ENCODE peak calls at places on chromosomes 6 and 20, in six cellular contexts. D is activated CD8-positive, alpha-beta memory T cell treated with anti-CD3 and anti-CD28 coated beads, Interleukin-2, amount 10 ng/mL, durations not matched to agents 7 days and 5 days; F is GM12865; T is EL; J is neural crest cell; W is amniotic stem cell. Y is an unnamed sample.

GRCh38 chr6:133769463-133769862 is 119.5 kb upstream of the TCF21 start:
- DNase-seq in W (no peak), D (no peak), T (peak; percentile 58), J (no peak), F (no peak), Y (no peak)

GRCh38 chr20:20803011-20803410 is 90.6 kb upstream of the RALGAPA2 start:
- DNase-seq in J (no peak), T (no peak), F (no peak), W (no peak), D (no peak), Y (no peak)

GRCh38 chr6:29708432-29709177 is 14.6 kb upstream of the HLA-F start:
- DNase-seq in T (no peak), W (no peak), J (no peak), F (peak; percentile 78), D (peak; percentile 92), Y (no peak)

GRCh38 chr6:7636151-7636550 is 46.2 kb downstream of the SNRNP48 start:
- DNase-seq in D (no peak), W (no peak), F (no peak), T (peak; percentile 10), J (no peak), Y (no peak)

GRCh38 chr6:63573140-63573898 is 1.0 kb downstream of the LOC128125822 start:
- DNase-seq in J (peak; percentile 46), T (peak; percentile 61), W (peak; percentile 75), D (peak; percentile 83), F (peak; percentile 93), Y (peak; percentile 79)

GRCh38 chr20:38392356-38392755 is 42.8 kb downstream of the SNHG17 start:
- DNase-seq in T (no peak), D (no peak), W (no peak), F (no peak), J (no peak), Y (no peak)

GRCh38 chr6:52337633-52338290 is 24.2 kb upstream of the PAQR8 start:
- DNase-seq in J (no peak), W (no peak), T (no peak), D (no peak), F (peak; percentile 61), Y (no peak)

GRCh38 chr6:86888311-86888710 is 49.0 kb upstream of the HTR1E start:
- DNase-seq in D (no peak), F (no peak), J (no peak), T (no peak), W (no peak), Y (no peak)

GRCh38 chr6:125507987-125508655 is 206.4 kb upstream of the HDDC2 start:
- DNase-seq in W (no peak), D (no peak), T (no peak), F (peak; percentile 29), J (no peak), Y (no peak)

GRCh38 chr20:18058661-18059467 is 1.1 kb upstream of the OVOL2 start:
- DNase-seq in T (no peak), W (no peak), J (no peak), D (no peak), F (no peak), Y (no peak)

GRCh38 chr6:51855310-51856082 is 231.9 kb downstream of the PKHD1 start:
- DNase-seq in W (peak; percentile 15), J (peak; percentile 40), D (no peak), F (peak; percentile 82), T (peak; percentile 45), Y (no peak)

GRCh38 chr6:35086636-35087360 is 54.3 kb downstream of the TCP11 start:
- DNase-seq in F (no peak), T (no peak), J (no peak), W (no peak), D (no peak), Y (no peak)

GRCh38 chr20:40305303-40305702 is 383.7 kb downstream of the MAFB start:
- DNase-seq in D (no peak), J (no peak), T (no peak), W (no peak), F (no peak), Y (no peak)